ENCODE peak calls at places on chromosomes 4 and X, in six cellular contexts. One of them, this sample, is unnamed.

GRCh38 chr4:16027114-16027513 is 56.7 kb downstream of the PROM1 start:
- DNase-seq in ovary: no peak
- DNase-seq in kidney: no peak
- DNase-seq in fibroblast of pulmonary artery: no peak
- DNase-seq in kidney epithelial cell: no peak
- DNase-seq in AG10803: peak; percentile 30
- DNase-seq in this sample: peak; percentile 11

GRCh38 chrX:97389761-97390192 is 506.1 kb downstream of the RPA4 start:
- DNase-seq in AG10803: peak; percentile 63
- DNase-seq in ovary: no peak
- DNase-seq in fibroblast of pulmonary artery: peak; percentile 76
- DNase-seq in kidney: no peak
- DNase-seq in kidney epithelial cell: peak; percentile 69
- DNase-seq in this sample: peak; percentile 89

GRCh38 chr4:174181827-174182226 is 101.6 kb downstream of the FBXO8 start:
- DNase-seq in ovary: no peak
- DNase-seq in kidney epithelial cell: no peak
- DNase-seq in fibroblast of pulmonary artery: no peak
- DNase-seq in AG10803: no peak
- DNase-seq in kidney: no peak
- DNase-seq in this sample: no peak

GRCh38 chr4:129972257-129972656 is 876.3 kb downstream of the C4orf33 start:
- DNase-seq in kidney: no peak
- DNase-seq in ovary: no peak
- DNase-seq in kidney epithelial cell: no peak
- DNase-seq in fibroblast of pulmonary artery: no peak
- DNase-seq in AG10803: no peak
- DNase-seq in this sample: no peak

GRCh38 chr4:24551492-24552330 is 32.6 kb downstream of the DHX15 start:
- DNase-seq in kidney epithelial cell: no peak
- DNase-seq in kidney: no peak
- DNase-seq in ovary: no peak
- DNase-seq in fibroblast of pulmonary artery: peak; percentile 39
- DNase-seq in AG10803: no peak
- DNase-seq in this sample: peak; percentile 75

GRCh38 chr4:6909970-6910339 is 329 bp downstream of the TBC1D14 start:
- DNase-seq in kidney: peak; percentile 84
- DNase-seq in ovary: peak; percentile 57
- DNase-seq in kidney epithelial cell: no peak
- DNase-seq in AG10803: no peak
- DNase-seq in fibroblast of pulmonary artery: no peak
- DNase-seq in this sample: no peak

GRCh38 chrX:40105791-40106676 is 8.3 kb upstream of the BCOR start:
- DNase-seq in fibroblast of pulmonary artery: no peak
- DNase-seq in kidney: peak; percentile 86
- DNase-seq in AG10803: no peak
- DNase-seq in kidney epithelial cell: no peak
- DNase-seq in ovary: peak; percentile 78
- DNase-seq in this sample: peak; percentile 54

GRCh38 chr4:146661368-146661767 is 22.7 kb downstream of the POU4F2 start:
- DNase-seq in ovary: no peak
- DNase-seq in fibroblast of pulmonary artery: no peak
- DNase-seq in kidney epithelial cell: no peak
- DNase-seq in kidney: no peak
- DNase-seq in AG10803: no peak
- DNase-seq in this sample: no peak

GRCh38 chr4:119110121-119110520 is 25.5 kb upstream of the MYOZ2 start:
- DNase-seq in AG10803: peak; percentile 83
- DNase-seq in ovary: no peak
- DNase-seq in fibroblast of pulmonary artery: no peak
- DNase-seq in kidney: no peak
- DNase-seq in kidney epithelial cell: no peak
- DNase-seq in this sample: no peak

GRCh38 chr4:119106036-119107000 is 29.3 kb upstream of the MYOZ2 start:
- DNase-seq in AG10803: peak; percentile 19
- DNase-seq in kidney epithelial cell: no peak
- DNase-seq in kidney: no peak
- DNase-seq in fibroblast of pulmonary artery: peak; percentile 38
- DNase-seq in ovary: no peak
- DNase-seq in this sample: no peak

GRCh38 chr4:119103263-119103662 is 32.4 kb upstream of the MYOZ2 start:
- DNase-seq in kidney epithelial cell: peak; percentile 99
- DNase-seq in fibroblast of pulmonary artery: peak; percentile 98
- DNase-seq in ovary: no peak
- DNase-seq in kidney: no peak
- DNase-seq in AG10803: peak; percentile 99
- DNase-seq in this sample: peak; percentile 99

GRCh38 chr4:119104644-119105273 is 30.9 kb upstream of the MYOZ2 start:
- DNase-seq in kidney epithelial cell: no peak
- DNase-seq in fibroblast of pulmonary artery: no peak
- DNase-seq in AG10803: no peak
- DNase-seq in ovary: no peak
- DNase-seq in kidney: no peak
- DNase-seq in this sample: no peak

DNA sequence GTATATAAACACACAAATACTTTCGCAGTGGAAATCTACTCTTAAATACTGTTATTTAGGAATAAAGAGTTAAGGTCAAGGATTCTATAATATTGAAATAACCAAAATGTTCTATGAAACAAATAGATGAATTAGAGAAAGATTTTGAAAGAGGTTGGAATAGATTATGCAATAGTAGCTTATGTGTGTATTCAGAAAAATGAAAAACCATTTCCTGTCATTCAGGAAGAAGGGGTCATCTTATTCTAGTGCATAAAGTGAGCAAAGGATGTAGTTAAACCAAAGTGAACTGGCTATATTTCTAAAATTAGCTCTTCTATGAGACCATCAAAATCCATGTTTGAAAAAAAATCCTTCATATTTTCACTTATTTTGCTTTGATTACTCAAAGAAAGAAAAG is 30.0 kb upstream of the MYOZ2 start:
- DNase-seq in AG10803: peak; percentile 26
- DNase-seq in kidney epithelial cell: no peak
- DNase-seq in fibroblast of pulmonary artery: peak; percentile 53
- DNase-seq in kidney: no peak
- DNase-seq in ovary: no peak
- DNase-seq in this sample: no peak
- H3K4me3 ChIP-seq in AG10803: no peak overlapping the region
- H3K4me3 ChIP-seq in kidney epithelial cell: no peak overlapping the region
- H3K4me3 ChIP-seq in fibroblast of pulmonary artery: no peak overlapping the region
- H3K4me3 ChIP-seq in kidney: no peak overlapping the region
- H3K4me3 ChIP-seq in ovary: no peak overlapping the region
- H3K4me3 ChIP-seq in this sample: no peak overlapping the region

GRCh38 chr4:136925203-136925602 is 607.1 kb downstream of the PCDH18 start:
- DNase-seq in fibroblast of pulmonary artery: no peak
- DNase-seq in AG10803: no peak
- DNase-seq in kidney: no peak
- DNase-seq in kidney epithelial cell: no peak
- DNase-seq in ovary: no peak
- DNase-seq in this sample: no peak
- H3K4me3 ChIP-seq in fibroblast of pulmonary artery: no peak overlapping the region
- H3K4me3 ChIP-seq in AG10803: no peak overlapping the region
- H3K4me3 ChIP-seq in kidney: no peak overlapping the region
- H3K4me3 ChIP-seq in kidney epithelial cell: no peak overlapping the region
- H3K4me3 ChIP-seq in ovary: no peak overlapping the region
- H3K4me3 ChIP-seq in this sample: no peak overlapping the region

DNA sequence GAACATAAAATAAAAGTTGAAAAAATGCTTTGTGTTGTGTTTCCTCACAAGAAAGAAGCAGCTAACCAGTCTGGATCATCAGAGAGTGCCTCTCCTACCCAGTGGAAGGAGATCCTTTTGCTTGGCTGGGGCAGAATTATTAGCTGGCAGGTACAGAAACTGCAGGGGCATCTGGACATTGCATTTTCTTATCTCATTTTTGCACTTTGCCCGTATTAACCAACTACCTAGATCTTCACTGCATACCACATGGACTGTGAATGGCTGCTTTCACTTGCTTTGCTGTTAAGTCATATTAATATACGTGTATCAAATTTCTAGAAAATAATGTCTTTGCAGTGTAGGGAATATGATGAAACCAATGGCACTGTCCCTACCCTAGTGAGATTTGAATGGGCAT is 52.9 kb upstream of the PDGFRA start:
- DNase-seq in ovary: no peak
- DNase-seq in AG10803: no peak
- DNase-seq in kidney: no peak
- DNase-seq in kidney epithelial cell: no peak
- DNase-seq in fibroblast of pulmonary artery: no peak
- DNase-seq in this sample: no peak
- H3K4me3 ChIP-seq in ovary: no peak overlapping the region
- H3K4me3 ChIP-seq in AG10803: no peak overlapping the region
- H3K4me3 ChIP-seq in kidney: no peak overlapping the region
- H3K4me3 ChIP-seq in kidney epithelial cell: no peak overlapping the region
- H3K4me3 ChIP-seq in fibroblast of pulmonary artery: no peak overlapping the region
- H3K4me3 ChIP-seq in this sample: no peak overlapping the region

DNA sequence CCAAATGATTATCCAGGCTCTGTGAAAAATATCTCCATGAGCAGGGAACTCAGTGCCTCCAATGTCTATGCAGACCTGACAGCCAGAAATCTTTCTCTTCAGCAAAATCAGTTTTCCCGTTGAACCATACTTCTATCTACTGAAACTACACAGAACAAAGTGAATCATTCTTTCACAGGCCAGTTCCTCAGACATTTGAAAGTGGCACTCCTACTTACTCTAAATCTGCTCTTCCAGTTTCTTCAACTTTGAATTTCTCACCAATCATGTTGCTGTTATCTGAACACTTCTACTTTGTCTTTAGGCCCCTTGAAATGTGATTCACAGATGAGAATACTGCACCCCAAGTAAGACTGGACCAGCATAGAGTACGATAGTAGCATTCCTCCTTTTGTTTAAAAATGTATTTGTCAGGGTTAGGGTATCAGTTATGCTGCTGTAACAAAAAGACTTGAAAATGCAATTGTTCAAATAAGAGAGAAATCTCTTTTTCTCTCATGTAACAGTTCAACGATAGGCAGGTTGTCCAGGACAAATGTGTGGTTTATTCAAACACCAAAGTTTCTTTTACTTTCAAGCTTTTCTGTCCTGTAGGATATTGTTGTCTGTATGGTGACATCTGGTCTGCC is 210.6 kb upstream of the KLF3 start:
- DNase-seq in kidney: no peak
- DNase-seq in kidney epithelial cell: no peak
- DNase-seq in fibroblast of pulmonary artery: no peak
- DNase-seq in AG10803: no peak
- DNase-seq in ovary: no peak
- DNase-seq in this sample: no peak
- H3K4me3 ChIP-seq in kidney: no peak overlapping the region
- H3K4me3 ChIP-seq in kidney epithelial cell: no peak overlapping the region
- H3K4me3 ChIP-seq in fibroblast of pulmonary artery: no peak overlapping the region
- H3K4me3 ChIP-seq in AG10803: no peak overlapping the region
- H3K4me3 ChIP-seq in ovary: no peak overlapping the region
- H3K4me3 ChIP-seq in this sample: no peak overlapping the region